ENCODE peak calls at places on chromosomes 6 and 20, in four cellular contexts. O is tibial artery, L is brain microvascular endothelial cell, D is right cardiac atrium. Z is an unnamed sample.

GRCh38 chr20:57426156-57426769 is 35.1 kb downstream of the RBM38 start:
- DNase-seq in O (no peak), L (no peak), D (no peak), Z (no peak)

GRCh38 chr6:109714156-109714555 is 23.1 kb downstream of the FIG4 start:
- DNase-seq in O (no peak), L (no peak), D (no peak), Z (no peak)

GRCh38 chr6:144894240-144894639 is 609.1 kb downstream of the UTRN start:
- DNase-seq in O (no peak), L (no peak), D (no peak), Z (no peak)

GRCh38 chr20:64151634-64152530 is 12.4 kb upstream of the MYT1 start:
- DNase-seq in O (no peak), L (no peak), D (no peak), Z (no peak)

GRCh38 chr6:134698228-134698627 is 251.7 kb downstream of the ALDH8A1 start:
- DNase-seq in O (no peak), L (no peak), D (no peak), Z (no peak)

GRCh38 chr6:90500458-90500857 is 86.4 kb downstream of the MAP3K7 start:
- DNase-seq in O (no peak), L (no peak), D (no peak), Z (no peak)

GRCh38 chr6:15948930-15949900 is 179.7 kb upstream of the MYLIP start:
- DNase-seq in O (no peak), L (peak), D (no peak), Z (peak)

GRCh38 chr6:143675946-143676345 is 1.8 kb upstream of the PHACTR2 start:
- DNase-seq in O (no peak), L (no peak), D (no peak), Z (no peak)

GRCh38 chr20:4225778-4226177 is 210.4 kb upstream of the RNF24 start:
- DNase-seq in O (no peak), L (peak), D (no peak), Z (no peak)

GRCh38 chr6:22364314-22364713 is 67.5 kb upstream of the PRL start:
- DNase-seq in O (no peak), L (peak), D (no peak), Z (no peak)

GRCh38 chr6:160960067-160960466 is 31.5 kb upstream of the MAP3K4 start:
- DNase-seq in O (no peak), L (no peak), D (no peak), Z (no peak)

GRCh38 chr20:46700481-46700880 is 9.0 kb upstream of the SLC2A10 start:
- DNase-seq in O (no peak), L (no peak), D (no peak), Z (no peak)

GRCh38 chr20:56274156-56274555 is 25.6 kb downstream of the MC3R start:
- DNase-seq in O (no peak), L (no peak), D (no peak), Z (no peak)

GRCh38 chr6:32213649-32214048 is 10.2 kb downstream of the NOTCH4 start:
- DNase-seq in O (peak), L (no peak), D (no peak), Z (no peak)

GRCh38 chr20:10672579-10673127 is 1.1 kb downstream of the JAG1 start:
- DNase-seq in O (peak), L (no peak), D (peak), Z (peak)

GRCh38 chr20:61352381-61353260 is 100.6 kb downstream of the CDH4 start:
- DNase-seq in O (no peak), L (no peak), D (no peak), Z (no peak)

GRCh38 chr6:27290850-27291208 is 21.2 kb downstream of the POM121L2 start:
- DNase-seq in O (no peak), L (no peak), D (no peak), Z (no peak)

GRCh38 chr6:24355422-24355821 is 2.4 kb downstream of the DCDC2 start:
- DNase-seq in O (no peak), L (no peak), D (no peak), Z (no peak)

GRCh38 chr6:45813943-45814342 is 201.7 kb downstream of the CLIC5 start:
- DNase-seq in O (no peak), L (no peak), D (no peak), Z (no peak)

GRCh38 chr6:137927777-137928218 is 60.7 kb downstream of the TNFAIP3 start:
- DNase-seq in O (no peak), L (peak), D (no peak), Z (no peak)

GRCh38 chr20:44701116-44701865 is 13.9 kb upstream of the CCN5 start:
- DNase-seq in O (peak), L (no peak), D (no peak), Z (peak)

GRCh38 chr6:149459761-149460160 is 25.1 kb downstream of the ZC3H12D start:
- DNase-seq in O (no peak), L (peak), D (no peak), Z (no peak)

GRCh38 chr6:61894536-61894935 is 391.5 kb downstream of the KHDRBS2 start:
- DNase-seq in O (no peak), L (no peak), D (no peak), Z (no peak)

GRCh38 chr20:46407671-46407996 is 1.2 kb upstream of the ELMO2 start:
- DNase-seq in O (no peak), L (no peak), D (no peak), Z (no peak)

GRCh38 chr6:97771356-97771755 is 488.3 kb upstream of the MMS22L start:
- DNase-seq in O (no peak), L (no peak), D (no peak), Z (no peak)

GRCh38 chr6:154782245-154782644 is 49.0 kb downstream of the SCAF8 start:
- DNase-seq in O (no peak), L (no peak), D (no peak), Z (no peak)

GRCh38 chr6:39273394-39273793 is 40.8 kb downstream of the KCNK17 start:
- DNase-seq in O (no peak), L (no peak), D (no peak), Z (no peak)

GRCh38 chr6:85462673-85463072 is 12.8 kb downstream of the NT5E start:
- DNase-seq in O (no peak), L (no peak), D (no peak), Z (no peak)

GRCh38 chr6:25745836-25746235 is 8.7 kb upstream of the SLC17A4 start:
- DNase-seq in O (no peak), L (no peak), D (no peak), Z (no peak)

GRCh38 chr20:7744411-7744810 is 195.8 kb downstream of the HAO1 start:
- DNase-seq in O (no peak), L (peak), D (no peak), Z (no peak)

GRCh38 chr6:10610289-10610688 is 84.1 kb downstream of the C6orf52 start:
- DNase-seq in O (no peak), L (no peak), D (no peak), Z (no peak)

GRCh38 chr6:25257686-25258348 is 21.4 kb upstream of the CARMIL1 start:
- DNase-seq in O (no peak), L (no peak), D (no peak), Z (no peak)

GRCh38 chr20:15496501-15497039 is 1076.7 kb downstream of the KIF16B start:
- DNase-seq in O (no peak), L (no peak), D (no peak), Z (no peak)

DNA sequence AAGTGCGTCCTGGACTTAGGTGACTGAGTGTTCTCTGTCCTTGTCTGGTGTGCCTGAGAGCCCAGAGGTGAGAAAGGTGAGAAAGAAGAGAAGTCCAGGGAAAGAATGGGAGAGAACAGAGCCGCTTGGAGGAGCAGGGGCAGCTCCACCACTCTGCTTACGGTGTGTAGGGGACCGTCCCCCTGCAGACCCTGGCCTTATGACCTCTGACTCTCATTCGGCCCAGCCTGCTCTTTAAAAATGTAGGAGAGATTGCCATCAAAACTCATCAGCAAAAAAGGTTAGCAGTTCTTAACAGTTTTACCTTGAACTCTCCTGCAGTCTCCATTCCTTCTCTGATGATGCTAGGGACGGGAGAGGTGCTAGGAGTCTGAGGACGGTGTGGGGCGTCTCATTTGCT is 2.0 kb downstream of the TMEM181 start:
- DNase-seq in O (peak), L (no peak), D (no peak), Z (no peak)
- H3K27ac ChIP-seq in O (no peak), L (no peak), D (no peak), Z (peak)

GRCh38 chr6:166623318-166623717 is 3.7 kb downstream of the RPS6KA2 start:
- DNase-seq in O (no peak), L (no peak), D (no peak), Z (no peak)
- H3K27ac ChIP-seq in O (no peak), L (no peak), D (peak), Z (no peak)

GRCh38 chr6:113994934-113995342 is 24.0 kb upstream of the HDAC2 start:
- DNase-seq in O (no peak), L (peak), D (no peak), Z (peak)
- H3K27ac ChIP-seq in O (peak), L (peak), D (no peak), Z (no peak)

GRCh38 chr20:34708621-34709043 is 4.5 kb downstream of the TP53INP2 start:
- DNase-seq in O (peak), L (no peak), D (peak), Z (peak)
- H3K27ac ChIP-seq in O (peak), L (no peak), D (peak), Z (peak)

DNA sequence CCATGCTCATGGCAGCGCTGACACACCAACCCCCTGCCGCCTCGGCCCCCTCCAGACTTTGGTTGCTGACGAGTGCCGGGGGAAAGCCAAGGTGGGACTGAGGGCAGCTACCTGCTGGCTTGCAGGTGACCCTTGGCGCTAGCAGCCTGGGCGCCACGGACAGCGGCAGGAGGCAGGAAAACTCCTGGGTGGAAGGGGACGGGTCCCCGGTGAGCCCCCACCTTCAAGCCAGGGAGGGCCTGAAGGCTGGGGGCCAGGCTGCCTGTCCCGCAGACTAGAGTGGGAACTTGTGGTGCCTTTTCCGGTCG is 226.7 kb downstream of the OTOR start:
- DNase-seq in O (peak), L (no peak), D (no peak), Z (no peak)
- H3K27ac ChIP-seq in O (no peak), L (no peak), D (no peak), Z (no peak)

DNA sequence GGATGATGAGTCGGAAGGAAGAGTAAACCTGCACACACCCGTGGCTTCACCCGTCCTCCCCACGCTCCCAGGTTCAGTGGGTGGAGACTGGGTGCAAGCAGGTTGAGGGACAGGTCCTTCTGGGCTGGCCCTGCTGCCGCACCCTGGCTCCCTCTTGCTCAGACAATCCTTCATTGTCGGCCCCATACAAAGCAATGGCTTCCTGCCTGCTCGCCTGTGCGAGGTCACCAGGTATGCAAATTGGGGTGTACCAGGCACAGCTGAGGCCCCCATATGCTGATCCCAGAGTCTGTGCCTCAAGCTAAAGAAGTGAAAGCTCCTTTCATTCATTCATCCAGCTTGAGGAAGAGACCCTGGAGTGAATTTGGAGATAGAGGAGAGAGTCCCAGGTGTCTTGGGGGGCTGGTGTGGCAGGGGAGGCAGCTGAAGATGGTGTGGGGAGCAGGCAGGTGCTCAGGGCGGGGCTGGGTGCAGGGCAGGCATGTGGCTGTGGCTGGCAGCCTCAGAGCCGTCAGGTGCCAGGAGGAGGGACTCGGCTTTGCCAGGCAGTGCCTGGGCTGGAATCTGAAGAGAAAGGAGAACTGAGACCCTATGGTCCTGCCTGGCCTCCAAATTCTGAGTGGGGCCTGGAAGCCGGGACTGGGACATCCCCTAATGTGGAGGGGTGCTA is 4.7 kb downstream of the SLCO4A1 start:
- DNase-seq in O (no peak), L (no peak), D (no peak), Z (no peak)
- H3K27ac ChIP-seq in O (no peak), L (no peak), D (no peak), Z (peak)

DNA sequence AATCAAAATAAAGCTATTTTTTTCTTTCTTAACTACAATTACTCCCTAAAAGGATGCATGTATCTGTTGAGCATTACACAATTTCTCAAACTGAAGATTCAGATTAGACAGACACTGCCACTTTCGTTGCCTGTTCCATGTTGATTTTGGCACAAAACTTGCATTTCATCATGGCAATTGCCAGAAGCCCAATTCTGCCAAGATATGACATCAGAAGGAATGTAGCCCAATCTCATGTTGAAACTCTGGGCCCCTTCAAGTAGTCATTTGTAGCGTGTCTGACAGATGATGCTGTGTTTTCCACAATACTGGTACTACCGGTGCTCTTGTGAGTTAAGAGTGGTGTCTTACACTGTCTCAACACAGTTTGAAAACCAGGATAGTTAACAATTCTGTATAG is 705.4 kb downstream of the PTPRT start:
- DNase-seq in O (no peak), L (no peak), D (no peak), Z (no peak)
- H3K27ac ChIP-seq in O (no peak), L (no peak), D (no peak), Z (no peak)